ENCODE peak calls at places on chromosomes 7 and 10, in six cellular contexts. P is astrocyte of the cerebellum, G is fibroblast of lung, W is PC-3, K is adrenal gland, H is heart right ventricle. M is an unnamed sample.

GRCh38 chr10:132456881-132457280 is 59.9 kb downstream of the PWWP2B start:
- DNase-seq in P (no peak), G (no peak), W (no peak), K (peak), H (peak), M (no peak)

GRCh38 chr7:2613926-2614613 is 17.7 kb upstream of the TTYH3 start:
- DNase-seq in P (no peak), G (peak), W (no peak), K (peak), H (peak), M (no peak)

GRCh38 chr10:49620841-49621378 is 7.1 kb downstream of the CHAT start:
- DNase-seq in P (no peak), G (no peak), W (no peak), K (no peak), H (no peak), M (no peak)

GRCh38 chr10:76315240-76315639 is 883.8 kb downstream of the LRMDA start:
- DNase-seq in P (no peak), G (no peak), W (no peak), K (no peak), H (no peak), M (no peak)

GRCh38 chr7:75033064-75033463 is 40.5 kb downstream of the RCC1L start:
- DNase-seq in P (no peak), G (no peak), W (no peak), K (no peak), H (no peak), M (no peak)

GRCh38 chr7:2508327-2509231 is 11.0 kb upstream of the LFNG start:
- DNase-seq in P (no peak), G (no peak), W (no peak), K (peak), H (peak), M (no peak)

GRCh38 chr10:43050011-43050410 is 26.9 kb upstream of the RET start:
- DNase-seq in P (no peak), G (no peak), W (peak), K (no peak), H (no peak), M (no peak)

GRCh38 chr7:69751026-69751425 is 152.8 kb downstream of the AUTS2 start:
- DNase-seq in P (no peak), G (no peak), W (no peak), K (no peak), H (no peak), M (no peak)

GRCh38 chr10:79411546-79412495 is 33.6 kb downstream of the ZCCHC24 start:
- DNase-seq in P (no peak), G (no peak), W (no peak), K (no peak), H (peak), M (no peak)

GRCh38 chr10:102434251-102434913 is 2.0 kb upstream of the CUEDC2 start:
- DNase-seq in P (no peak), G (peak), W (no peak), K (no peak), H (no peak), M (no peak)

GRCh38 chr10:74419491-74420466 is 268.8 kb downstream of the ADK start:
- DNase-seq in P (no peak), G (peak), W (peak), K (no peak), H (no peak), M (no peak)

GRCh38 chr7:88477957-88478356 is 171.3 kb upstream of the STEAP4 start:
- DNase-seq in P (no peak), G (no peak), W (no peak), K (no peak), H (no peak), M (no peak)

GRCh38 chr10:103776878-103777591 is 78.3 kb downstream of the SH3PXD2A start:
- DNase-seq in P (no peak), G (peak), W (no peak), K (no peak), H (peak), M (no peak)

GRCh38 chr7:24821045-24821853 is 64.0 kb upstream of the GSDME start:
- DNase-seq in P (peak), G (peak), W (peak), K (peak), H (peak), M (peak)

GRCh38 chr7:40733111-40733510 is 598.3 kb downstream of the SUGCT start:
- DNase-seq in P (no peak), G (no peak), W (no peak), K (peak), H (no peak), M (no peak)

GRCh38 chr10:61761825-61762217 is 99.1 kb downstream of the CABCOCO1 start:
- DNase-seq in P (no peak), G (no peak), W (peak), K (no peak), H (no peak), M (no peak)

GRCh38 chr10:79055100-79055782 is 13.5 kb upstream of the ZMIZ1 start:
- DNase-seq in P (no peak), G (no peak), W (no peak), K (peak), H (no peak), M (no peak)

GRCh38 chr10:114087255-114087654 is 43.6 kb downstream of the ADRB1 start:
- DNase-seq in P (no peak), G (no peak), W (no peak), K (no peak), H (no peak), M (no peak)

GRCh38 chr7:139571190-139571589 is 47.7 kb downstream of the CLEC2L start:
- DNase-seq in P (no peak), G (no peak), W (no peak), K (no peak), H (no peak), M (no peak)

GRCh38 chr10:96125142-96125515 is 5.0 kb upstream of the ZNF518A start:
- DNase-seq in P (no peak), G (peak), W (no peak), K (no peak), H (no peak), M (no peak)

GRCh38 chr10:103659674-103660363 is 166.3 kb downstream of the NEURL1 start:
- DNase-seq in P (peak), G (peak), W (no peak), K (peak), H (peak), M (peak)

GRCh38 chr10:33008499-33009243 is 50.6 kb upstream of the ITGB1 start:
- DNase-seq in P (peak), G (peak), W (peak), K (peak), H (no peak), M (peak)

GRCh38 chr10:130774871-130775270 is 536.6 kb downstream of the TCERG1L start:
- DNase-seq in P (no peak), G (no peak), W (no peak), K (no peak), H (no peak), M (no peak)

GRCh38 chr7:152180587-152180986 is 155.1 kb downstream of the GALNT11 start:
- DNase-seq in P (no peak), G (peak), W (no peak), K (peak), H (no peak), M (no peak)

GRCh38 chr10:19843487-19843886 is 27.3 kb downstream of the PLXDC2 start:
- DNase-seq in P (peak), G (peak), W (no peak), K (no peak), H (no peak), M (no peak)

GRCh38 chr7:130756316-130756715 is 22.3 kb upstream of the KLF14 start:
- DNase-seq in P (no peak), G (no peak), W (no peak), K (no peak), H (no peak), M (no peak)

GRCh38 chr7:232571-233455 is 40.4 kb downstream of the FAM20C start:
- DNase-seq in P (peak), G (peak), W (no peak), K (peak), H (no peak), M (no peak)

GRCh38 chr7:104267701-104268368 is 60.0 kb upstream of the ORC5 start:
- DNase-seq in P (no peak), G (peak), W (peak), K (no peak), H (no peak), M (no peak)

GRCh38 chr10:62870866-62871265 is 54.7 kb upstream of the EGR2 start:
- DNase-seq in P (no peak), G (no peak), W (no peak), K (no peak), H (no peak), M (no peak)

GRCh38 chr10:103668351-103669242 is 175.1 kb downstream of the NEURL1 start:
- DNase-seq in P (no peak), G (peak), W (no peak), K (peak), H (peak), M (no peak)

GRCh38 chr7:54783952-54784351 is 24.9 kb upstream of the SEC61G start:
- DNase-seq in P (no peak), G (no peak), W (no peak), K (no peak), H (no peak), M (no peak)

GRCh38 chr7:48041665-48041995 is 6.3 kb downstream of the C7orf57 start:
- DNase-seq in P (peak), G (peak), W (peak), K (no peak), H (no peak), M (no peak)

GRCh38 chr10:11386044-11386443 is 225.4 kb downstream of the USP6NL start:
- DNase-seq in P (no peak), G (no peak), W (no peak), K (no peak), H (no peak), M (no peak)

GRCh38 chr7:155262010-155262409 is 35.7 kb upstream of the INSIG1 start:
- DNase-seq in P (no peak), G (peak), W (no peak), K (no peak), H (no peak), M (no peak)

GRCh38 chr7:146701166-146701565 is 584.6 kb downstream of the CNTNAP2 start:
- DNase-seq in P (no peak), G (peak), W (no peak), K (no peak), H (no peak), M (no peak)

GRCh38 chr7:97971120-97971989 is 18.6 kb downstream of the OCM2 start:
- DNase-seq in P (no peak), G (peak), W (peak), K (peak), H (no peak), M (no peak)

GRCh38 chr10:110803239-110803593 is 68.5 kb upstream of the PDCD4 start:
- DNase-seq in P (no peak), G (no peak), W (no peak), K (no peak), H (no peak), M (no peak)

GRCh38 chr7:158710651-158711102 is 6.1 kb upstream of the NCAPG2 start:
- DNase-seq in P (peak), G (peak), W (no peak), K (no peak), H (no peak), M (no peak)

DNA sequence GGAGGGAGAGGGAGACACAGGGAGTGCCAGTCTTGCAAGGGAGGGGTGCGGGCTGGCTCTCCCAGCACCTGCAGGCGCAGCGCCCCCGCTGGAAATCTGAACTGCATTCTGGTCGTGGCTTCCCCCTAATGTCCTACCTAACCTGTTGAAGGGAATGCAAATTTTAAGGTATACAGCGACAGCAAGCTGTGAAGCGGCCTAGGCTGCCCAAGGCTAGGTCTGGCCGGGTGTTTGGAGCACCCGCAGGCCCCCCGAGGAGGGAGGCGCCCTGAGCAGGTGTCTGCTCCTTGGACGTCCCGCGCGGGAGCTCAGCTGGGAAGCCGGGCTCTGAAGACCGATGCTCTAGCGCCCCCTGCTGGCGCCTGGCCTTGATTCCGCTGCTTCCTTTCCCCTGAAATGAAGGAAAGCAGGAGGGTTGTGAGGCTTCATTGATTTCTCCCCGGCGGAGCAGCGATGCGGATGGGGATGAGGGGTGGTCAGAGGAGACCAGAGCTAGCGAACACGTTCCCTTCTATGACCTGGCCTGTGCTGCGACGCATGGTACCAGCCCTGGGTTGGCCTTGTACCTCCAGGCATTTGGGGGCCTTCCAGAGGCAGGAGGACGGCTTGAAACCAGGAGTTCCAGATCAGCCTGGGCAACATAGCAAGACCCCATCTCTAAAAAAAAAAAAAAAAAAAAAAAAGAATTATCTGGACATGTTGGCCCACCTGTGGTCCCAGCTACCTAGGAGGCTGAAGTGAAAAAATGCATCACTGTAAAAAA is 601.3 kb downstream of the GALNT17 start:
- DNase-seq in P (peak), G (peak), W (peak), K (peak), H (peak), M (peak)
- H3K4me3 ChIP-seq in P (no peak), G (no peak), W (no peak), K (no peak), H (no peak), M (no peak)

DNA sequence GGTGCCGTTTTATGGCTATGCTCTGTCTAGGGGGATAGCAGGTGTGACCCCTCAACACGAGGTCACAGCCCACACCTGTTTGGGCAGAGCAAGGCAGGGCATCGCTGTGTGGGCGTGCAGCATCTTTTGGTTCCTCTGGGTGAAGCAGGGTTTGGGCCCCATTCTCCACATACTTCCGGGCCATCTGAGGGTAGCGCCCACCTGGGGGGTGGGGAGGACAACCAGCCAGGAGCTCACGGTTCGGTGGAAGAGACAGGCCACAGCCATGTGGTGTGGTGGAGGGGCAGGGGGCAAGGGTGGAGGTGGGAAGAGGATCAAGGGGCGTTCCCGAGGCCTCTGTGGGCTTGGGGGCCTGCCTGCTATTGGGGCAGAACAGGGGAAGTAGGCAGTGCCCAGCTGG is 2.4 kb downstream of the SH2B2 start:
- DNase-seq in P (no peak), G (no peak), W (no peak), K (no peak), H (no peak), M (no peak)
- H3K4me3 ChIP-seq in P (no peak), G (no peak), W (no peak), K (no peak), H (no peak), M (no peak)

DNA sequence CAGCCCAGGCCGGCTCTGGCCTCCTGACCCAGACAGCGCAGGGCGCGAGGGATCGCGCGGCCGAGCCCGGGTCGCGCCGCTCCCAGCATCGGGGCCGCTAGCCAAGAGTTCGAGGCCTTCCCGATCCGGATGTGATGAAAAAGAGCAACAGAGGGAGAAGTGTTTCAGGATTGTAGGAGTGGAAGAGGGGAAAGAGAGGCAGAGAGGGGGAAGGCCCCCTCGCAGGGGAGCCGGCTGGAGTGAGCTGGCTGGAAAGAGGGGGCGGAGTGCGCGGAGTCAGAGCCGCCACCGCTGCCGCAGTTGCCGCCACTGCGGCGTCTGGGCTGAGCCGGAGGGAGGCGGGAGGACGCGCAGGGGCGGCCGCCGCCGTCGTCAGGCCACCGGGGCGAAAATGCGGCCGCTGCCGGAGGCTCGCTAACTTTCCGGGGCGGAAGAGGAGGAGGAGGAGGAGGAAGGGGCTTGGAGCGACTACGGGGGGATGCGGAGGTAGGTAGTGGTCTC is 307 bp downstream of the MDFIC start:
- DNase-seq in P (no peak), G (peak), W (peak), K (peak), H (peak), M (no peak)
- H3K4me3 ChIP-seq in P (peak), G (peak), W (peak), K (peak), H (peak), M (peak)

GRCh38 chr7:107580716-107581383 is 804 bp downstream of the BCAP29 start:
- DNase-seq in P (no peak), G (no peak), W (no peak), K (no peak), H (no peak), M (no peak)
- H3K4me3 ChIP-seq in P (peak), G (peak), W (peak), K (peak), H (peak), M (peak)

DNA sequence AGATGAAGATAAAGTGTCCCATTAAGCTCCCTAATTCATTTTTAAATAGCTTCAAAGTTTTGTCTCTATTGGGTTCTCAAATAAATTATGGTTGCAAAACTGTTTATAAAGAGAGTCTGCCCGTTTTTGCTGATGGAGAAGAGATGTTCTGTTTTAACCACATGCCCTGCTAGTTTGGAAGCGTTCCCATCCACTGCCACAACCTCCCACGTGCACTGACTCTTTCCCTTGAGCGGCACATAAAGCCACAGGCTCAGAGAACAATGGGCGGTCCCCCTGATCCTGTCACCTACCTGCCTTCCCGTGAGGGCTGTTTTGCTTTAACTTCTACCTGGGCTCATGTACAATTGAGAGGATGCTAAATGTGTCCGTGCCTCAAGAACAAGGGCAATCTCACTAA is 65.5 kb downstream of the CPVL start:
- DNase-seq in P (no peak), G (no peak), W (no peak), K (no peak), H (no peak), M (no peak)
- H3K4me3 ChIP-seq in P (no peak), G (no peak), W (no peak), K (no peak), H (no peak), M (no peak)

GRCh38 chr10:23079700-23080099 is 15.7 kb upstream of the MSRB2 start:
- DNase-seq in P (no peak), G (no peak), W (no peak), K (no peak), H (no peak), M (no peak)
- H3K4me3 ChIP-seq in P (no peak), G (no peak), W (no peak), K (no peak), H (no peak), M (no peak)

GRCh38 chr10:29630205-29631048 is 4.3 kb downstream of the SVIL start:
- DNase-seq in P (no peak), G (no peak), W (peak), K (no peak), H (no peak), M (no peak)
- H3K4me3 ChIP-seq in P (no peak), G (no peak), W (peak), K (no peak), H (peak), M (no peak)

M was measured in skeletal muscle cell.